ENCODE peak calls at places on chromosome 14, in four cellular contexts. K is activated CD4-positive, alpha-beta T cell treated with anti-CD3 and anti-CD28 coated beads, Interleukin-2, amount 50 U/mL, for 4 hours; J is CD4-positive, CD25-positive, alpha-beta regulatory T cell; P is left ventricle myocardium superior. M is an unnamed sample.

GRCh38 chr14:83071888-83072501 is 1538.3 kb upstream of the SEL1L start:
- DNase-seq in K (no peak), J (peak), P (no peak), M (peak)

GRCh38 chr14:95480887-95481226 is 35.6 kb downstream of the SYNE3 start:
- DNase-seq in P (no peak), J (no peak), K (no peak), M (no peak)

GRCh38 chr14:105492051-105492965 is 1.3 kb downstream of the TEDC1 start:
- DNase-seq in K (no peak), J (peak), P (peak), M (no peak)

GRCh38 chr14:92341791-92342190 is 18.8 kb downstream of the SLC24A4 start:
- DNase-seq in J (peak), K (no peak), P (no peak), M (no peak)

GRCh38 chr14:85466678-85467077 is 63.3 kb upstream of the FLRT2 start:
- DNase-seq in K (no peak), J (no peak), P (no peak), M (no peak)

GRCh38 chr14:104130974-104131651 is 7.3 kb upstream of the KIF26A start:
- DNase-seq in P (peak), K (no peak), J (peak), M (peak)

GRCh38 chr14:55129428-55130193 is 559 bp downstream of the LGALS3 start:
- DNase-seq in K (peak), P (peak), J (peak), M (peak)

GRCh38 chr14:104371917-104372316 is 207.6 kb upstream of the C14orf180 start:
- DNase-seq in P (peak), J (no peak), K (no peak), M (no peak)